ENCODE peak calls at places on chromosomes 12 and 14, in ten cellular contexts. Y is mammary epithelial cell; G is T-helper 2 cell; I is stimulated activated CD4-positive, alpha-beta T cell treated with anti-CD3 and anti-CD28 coated beads, Interleukin-1b, Interleukin-23, amount 100 ng/mL, for 1 hour; A is AG08395; D is stimulated activated effector memory CD8-positive, alpha-beta T cell treated with anti-CD3 and anti-CD28 coated beads, Interleukin-12 subunit alpha, Interleukin-12 subunit beta, amount 100 ng/mL, for 72 hours; C is effector CD4-positive, alpha-beta T cell; P is CD4-positive, alpha-beta memory T cell; M is NCI-H1436; O is GM03348. H is an unnamed sample.

GRCh38 chr12:124228050-124228711 is 66.7 kb upstream of the RFLNA start:
- DNase-seq in Y (no peak), G (no peak), I (no peak), A (no peak), D (no peak), C (no peak), P (no peak), M (no peak), O (no peak), H (no peak)

GRCh38 chr12:8687846-8688601 is 9.8 kb upstream of the RIMKLB start:
- DNase-seq in Y (peak), G (no peak), I (no peak), A (peak), D (no peak), C (no peak), P (peak), M (peak), O (peak), H (no peak)

GRCh38 chr14:95290769-95291440 is 28.8 kb downstream of the CLMN start:
- DNase-seq in Y (peak), G (no peak), I (no peak), A (no peak), D (no peak), C (no peak), P (no peak), M (peak), O (no peak), H (no peak)

GRCh38 chr14:55065411-55065810 is 14.0 kb downstream of the MAPK1IP1L start:
- DNase-seq in Y (no peak), G (no peak), I (no peak), A (no peak), D (no peak), C (no peak), P (no peak), M (no peak), O (no peak), H (no peak)

GRCh38 chr14:76997257-76997970 is 31.1 kb downstream of the IRF2BPL start:
- DNase-seq in Y (peak), G (no peak), I (no peak), A (no peak), D (no peak), C (no peak), P (no peak), M (no peak), O (no peak), H (no peak)

GRCh38 chr14:22546722-22547071 is 42.3 kb downstream of the DAD1 start:
- DNase-seq in Y (no peak), G (no peak), I (no peak), A (no peak), D (no peak), C (no peak), P (no peak), M (no peak), O (no peak), H (no peak)

GRCh38 chr12:71556881-71557280 is 106.8 kb downstream of the ZFC3H1 start:
- DNase-seq in Y (peak), G (no peak), I (no peak), A (peak), D (no peak), C (no peak), P (no peak), M (no peak), O (peak), H (no peak)

GRCh38 chr12:71046215-71046614 is 111.6 kb downstream of the TSPAN8 start:
- DNase-seq in Y (peak), G (no peak), I (no peak), A (peak), D (no peak), C (no peak), P (no peak), M (no peak), O (peak), H (no peak)

GRCh38 chr14:101151226-101151929 is 247.9 kb upstream of the RTL1 start:
- DNase-seq in Y (peak), G (no peak), I (no peak), A (no peak), D (no peak), C (no peak), P (no peak), M (no peak), O (no peak), H (no peak)

GRCh38 chr12:68900241-68900640 is 32.7 kb downstream of the CPM start:
- DNase-seq in Y (no peak), G (no peak), I (no peak), A (no peak), D (no peak), C (no peak), P (no peak), M (no peak), O (no peak), H (no peak)

GRCh38 chr14:24952851-24953666 is 96.9 kb downstream of the STXBP6 start:
- DNase-seq in Y (no peak), G (no peak), I (no peak), A (no peak), D (no peak), C (no peak), P (no peak), M (no peak), O (no peak), H (no peak)

GRCh38 chr12:131774576-131774975 is 53.6 kb upstream of the MMP17 start:
- DNase-seq in Y (no peak), G (no peak), I (no peak), A (no peak), D (no peak), C (no peak), P (no peak), M (no peak), O (no peak), H (no peak)

GRCh38 chr12:43325786-43326185 is 226.2 kb downstream of the ADAMTS20 start:
- DNase-seq in Y (no peak), G (no peak), I (no peak), A (no peak), D (no peak), C (no peak), P (no peak), M (no peak), O (no peak), H (no peak)

GRCh38 chr14:95507174-95507573 is 9.3 kb downstream of the SYNE3 start:
- DNase-seq in Y (peak), G (no peak), I (no peak), A (peak), D (no peak), C (no peak), P (no peak), M (no peak), O (peak), H (no peak)

GRCh38 chr14:75711134-75711795 is 50.2 kb downstream of the TTLL5 start:
- DNase-seq in Y (peak), G (no peak), I (no peak), A (peak), D (no peak), C (no peak), P (no peak), M (no peak), O (peak), H (no peak)

GRCh38 chr14:54447231-54447692 is 6.1 kb upstream of the CNIH1 start:
- DNase-seq in Y (peak), G (no peak), I (no peak), A (peak), D (no peak), C (no peak), P (no peak), M (no peak), O (peak), H (no peak)

GRCh38 chr12:25801621-25802243 is 156.8 kb upstream of the RASSF8 start:
- DNase-seq in Y (peak), G (no peak), I (no peak), A (no peak), D (no peak), C (no peak), P (no peak), M (no peak), O (no peak), H (no peak)

GRCh38 chr12:122793685-122794106 is 19.3 kb downstream of the CCDC62 start:
- DNase-seq in Y (peak), G (no peak), I (no peak), A (peak), D (no peak), C (no peak), P (peak), M (peak), O (peak), H (no peak)

GRCh38 chr14:65006251-65006721 is 19.6 kb downstream of the FNTB start:
- DNase-seq in Y (no peak), G (no peak), I (no peak), A (no peak), D (no peak), C (no peak), P (no peak), M (peak), O (no peak), H (no peak)

GRCh38 chr12:57896437-57897201 is 44.7 kb upstream of the ATP23 start:
- DNase-seq in Y (no peak), G (no peak), I (no peak), A (peak), D (no peak), C (no peak), P (peak), M (peak), O (peak), H (no peak)

GRCh38 chr12:132422057-132423043 is 67.6 kb upstream of the FBRSL1 start:
- DNase-seq in Y (no peak), G (no peak), I (no peak), A (no peak), D (no peak), C (no peak), P (no peak), M (no peak), O (no peak), H (no peak)

GRCh38 chr12:93297032-93297431 is 80.7 kb upstream of the NUDT4 start:
- DNase-seq in Y (no peak), G (no peak), I (no peak), A (no peak), D (no peak), C (no peak), P (no peak), M (no peak), O (no peak), H (no peak)

GRCh38 chr14:51871846-51872245 is 11.4 kb downstream of the GNG2 start:
- DNase-seq in Y (no peak), G (no peak), I (no peak), A (no peak), D (no peak), C (no peak), P (no peak), M (no peak), O (no peak), H (no peak)

GRCh38 chr14:56487761-56488160 is 91.8 kb upstream of the TMEM260 start:
- DNase-seq in Y (peak), G (no peak), I (no peak), A (peak), D (no peak), C (no peak), P (no peak), M (no peak), O (no peak), H (no peak)

GRCh38 chr12:131250028-131250950 is 296.6 kb downstream of the ADGRD1 start:
- DNase-seq in Y (no peak), G (no peak), I (no peak), A (no peak), D (no peak), C (no peak), P (no peak), M (no peak), O (no peak), H (no peak)

GRCh38 chr12:1668833-1669543 is 21.9 kb upstream of the ADIPOR2 start:
- DNase-seq in Y (no peak), G (no peak), I (no peak), A (no peak), D (no peak), C (no peak), P (no peak), M (no peak), O (no peak), H (no peak)

GRCh38 chr14:74610866-74611671 is 968 bp downstream of the LTBP2 start:
- DNase-seq in Y (peak), G (no peak), I (no peak), A (no peak), D (no peak), C (no peak), P (no peak), M (no peak), O (no peak), H (no peak)

GRCh38 chr14:35898217-35898775 is 72.2 kb downstream of the BRMS1L start:
- DNase-seq in Y (no peak), G (no peak), I (no peak), A (no peak), D (no peak), C (no peak), P (no peak), M (no peak), O (no peak), H (no peak)

GRCh38 chr14:86013663-86014062 is 483.7 kb downstream of the FLRT2 start:
- DNase-seq in Y (no peak), G (no peak), I (no peak), A (no peak), D (no peak), C (no peak), P (no peak), M (peak), O (no peak), H (no peak)

GRCh38 chr14:65333926-65334687 is 78.4 kb upstream of the FUT8 start:
- DNase-seq in Y (no peak), G (no peak), I (no peak), A (peak), D (no peak), C (no peak), P (no peak), M (no peak), O (peak), H (no peak)